ENCODE peak calls at places on chromosomes 4 and X, in five cellular contexts. G is stomach, A is brain microvascular endothelial cell, H is astrocyte, B is AG09309. Q is an unnamed sample.

GRCh38 chr4:16226816-16227461 is 668 bp upstream of the TAPT1 start:
- DNase-seq in G (peak; percentile 56), A (peak; percentile 7), H (peak; percentile 19), B (no peak), Q (peak; percentile 47)

GRCh38 chr4:76809594-76810305 is 88.2 kb downstream of the SOWAHB start:
- DNase-seq in G (no peak), A (no peak), H (peak; percentile 58), B (no peak), Q (peak; percentile 14)

GRCh38 chr4:6689506-6689960 is 4.1 kb upstream of the S100P start:
- DNase-seq in G (peak; percentile 75), A (no peak), H (no peak), B (no peak), Q (no peak)

GRCh38 chr4:188663369-188663768 is 524.1 kb downstream of the TRIML1 start:
- DNase-seq in G (no peak), A (no peak), H (no peak), B (no peak), Q (no peak)

GRCh38 chr4:7936963-7937362 is 2.7 kb downstream of the AFAP1 start:
- DNase-seq in G (no peak), A (no peak), H (no peak), B (no peak), Q (no peak)

GRCh38 chr4:12644261-12644660 is 839.9 kb downstream of the RAB28 start:
- DNase-seq in G (no peak), A (no peak), H (no peak), B (no peak), Q (no peak)

GRCh38 chrX:106707771-106708454 is 18.6 kb upstream of the RNF128 start:
- DNase-seq in G (no peak), A (peak; percentile 93), H (peak; percentile 96), B (peak; percentile 84), Q (peak; percentile 89)

GRCh38 chrX:68827256-68827655 is 1.6 kb upstream of the EFNB1 start:
- DNase-seq in G (no peak), A (no peak), H (no peak), B (no peak), Q (no peak)

GRCh38 chr4:39484582-39485272 is 25.9 kb downstream of the LIAS start:
- DNase-seq in G (no peak), A (no peak), H (no peak), B (no peak), Q (no peak)

GRCh38 chr4:150976478-150977118 is 38.5 kb downstream of the LRBA start:
- DNase-seq in G (no peak), A (no peak), H (no peak), B (no peak), Q (no peak)

GRCh38 chrX:69264134-69264533 is 98.9 kb upstream of the PJA1 start:
- DNase-seq in G (no peak), A (no peak), H (no peak), B (no peak), Q (no peak)

GRCh38 chrX:149871940-149872339 is 9.0 kb upstream of the MAGEA8 start:
- DNase-seq in G (peak; percentile 56), A (peak; percentile 23), H (peak; percentile 1), B (no peak), Q (peak; percentile 50)

GRCh38 chr4:142016031-142016430 is 379.6 kb downstream of the IL15 start:
- DNase-seq in G (no peak), A (no peak), H (no peak), B (no peak), Q (no peak)

GRCh38 chrX:45846328-45846727 is 645.7 kb upstream of the DIPK2B start:
- DNase-seq in G (no peak), A (no peak), H (no peak), B (no peak), Q (no peak)

GRCh38 chr4:38163216-38164006 is 203.2 kb downstream of the PTTG2 start:
- DNase-seq in G (peak; percentile 52), A (peak; percentile 1), H (peak; percentile 83), B (peak; percentile 56), Q (peak; percentile 75)

GRCh38 chr4:8372506-8373070 is 67.9 kb downstream of the ACOX3 start:
- DNase-seq in G (no peak), A (no peak), H (no peak), B (no peak), Q (no peak)

GRCh38 chr4:5141802-5142201 is 90.5 kb downstream of the STK32B start:
- DNase-seq in G (no peak), A (no peak), H (no peak), B (no peak), Q (no peak)

GRCh38 chr4:83542225-83542624 is 6.3 kb downstream of the GPAT3 start:
- DNase-seq in G (no peak), A (no peak), H (no peak), B (no peak), Q (no peak)

GRCh38 chr4:165289429-165289785 is 38.1 kb upstream of the MSMO1 start:
- DNase-seq in G (no peak), A (no peak), H (no peak), B (no peak), Q (no peak)

GRCh38 chr4:40308528-40309122 is 26.5 kb upstream of the CHRNA9 start:
- DNase-seq in G (no peak), A (no peak), H (no peak), B (no peak), Q (no peak)

GRCh38 chrX:68724531-68725020 is 77.1 kb downstream of the STARD8 start:
- DNase-seq in G (peak; percentile 11), A (no peak), H (no peak), B (no peak), Q (no peak)

GRCh38 chr4:83335691-83336090 is 1.0 kb upstream of the HPSE start:
- DNase-seq in G (no peak), A (no peak), H (no peak), B (no peak), Q (no peak)

GRCh38 chrX:22134681-22135080 is 102.6 kb downstream of the PHEX start:
- DNase-seq in G (no peak), A (peak; percentile 70), H (peak; percentile 72), B (peak; percentile 11), Q (peak; percentile 84)

GRCh38 chrX:135697614-135698013 is 15.8 kb upstream of the CT45A1 start:
- DNase-seq in G (no peak), A (no peak), H (no peak), B (no peak), Q (no peak)

GRCh38 chr4:146439999-146440398 is 81.7 kb downstream of the SLC10A7 start:
- DNase-seq in G (no peak), A (no peak), H (no peak), B (no peak), Q (peak; percentile 11)

GRCh38 chrX:29397506-29397905 is 810.3 kb downstream of the IL1RAPL1 start:
- DNase-seq in G (no peak), A (peak; percentile 41), H (peak; percentile 85), B (no peak), Q (no peak)

GRCh38 chrX:19127649-19128168 is 5.4 kb upstream of the ADGRG2 start:
- DNase-seq in G (no peak), A (peak; percentile 2), H (no peak), B (no peak), Q (peak; percentile 48)

GRCh38 chr4:169906104-169906503 is 120.1 kb downstream of the MFAP3L start:
- DNase-seq in G (no peak), A (no peak), H (no peak), B (no peak), Q (no peak)

GRCh38 chr4:110516106-110516922 is 40.4 kb downstream of the ENPEP start:
- DNase-seq in G (peak; percentile 86), A (peak; percentile 63), H (peak; percentile 20), B (no peak), Q (peak; percentile 85)

GRCh38 chr4:533318-534100 is 34.5 kb downstream of the PIGG start:
- DNase-seq in G (no peak), A (no peak), H (no peak), B (no peak), Q (no peak)

GRCh38 chr4:84730375-84730774 is 147.4 kb downstream of the CDS1 start:
- DNase-seq in G (no peak), A (no peak), H (no peak), B (no peak), Q (no peak)

GRCh38 chr4:39480902-39481695 is 22.2 kb downstream of the LIAS start:
- DNase-seq in G (no peak), A (no peak), H (no peak), B (no peak), Q (no peak)

GRCh38 chr4:173025131-173025530 is 143.5 kb upstream of the GALNT7 start:
- DNase-seq in G (peak; percentile 55), A (peak; percentile 87), H (peak; percentile 62), B (peak; percentile 42), Q (peak; percentile 80)

GRCh38 chr4:122728781-122729330 is 3.6 kb upstream of the BBS12 start:
- DNase-seq in G (no peak), A (peak; percentile 37), H (no peak), B (no peak), Q (no peak)

GRCh38 chr4:138765442-138765841 is 250.1 kb upstream of the NOCT start:
- DNase-seq in G (no peak), A (no peak), H (no peak), B (no peak), Q (no peak)

GRCh38 chr4:96312049-96312685 is 472.3 kb downstream of the PDHA2 start:
- DNase-seq in G (no peak), A (no peak), H (no peak), B (no peak), Q (peak; percentile 8)
- H3K4me3 ChIP-seq in G (peak overlapping the region; percentile 25), A (no peak overlapping the region), H (no peak overlapping the region), B (no peak overlapping the region), Q (peak overlapping the region; percentile 9)

GRCh38 chr4:161336016-161336415 is 827.8 kb downstream of the FSTL5 start:
- DNase-seq in G (no peak), A (no peak), H (peak; percentile 8), B (no peak), Q (peak; percentile 78)
- TF ChIP-seq CTCF in G (no peak), A (no peak), H (no peak), B (no peak), Q (peak; percentile 20)

GRCh38 chr4:118587116-118587869 is 97.9 kb upstream of the METTL14 start:
- DNase-seq in G (no peak), A (no peak), H (no peak), B (no peak), Q (no peak)

GRCh38 chr4:118585015-118585414 is 100.2 kb upstream of the METTL14 start:
- DNase-seq in G (no peak), A (no peak), H (no peak), B (no peak), Q (no peak)

GRCh38 chr4:118589471-118590055 is 95.6 kb upstream of the METTL14 start:
- DNase-seq in G (no peak), A (no peak), H (no peak), B (no peak), Q (no peak)

GRCh38 chr4:118587946-118588345 is 97.2 kb upstream of the METTL14 start:
- DNase-seq in G (no peak), A (no peak), H (no peak), B (no peak), Q (no peak)

DNA sequence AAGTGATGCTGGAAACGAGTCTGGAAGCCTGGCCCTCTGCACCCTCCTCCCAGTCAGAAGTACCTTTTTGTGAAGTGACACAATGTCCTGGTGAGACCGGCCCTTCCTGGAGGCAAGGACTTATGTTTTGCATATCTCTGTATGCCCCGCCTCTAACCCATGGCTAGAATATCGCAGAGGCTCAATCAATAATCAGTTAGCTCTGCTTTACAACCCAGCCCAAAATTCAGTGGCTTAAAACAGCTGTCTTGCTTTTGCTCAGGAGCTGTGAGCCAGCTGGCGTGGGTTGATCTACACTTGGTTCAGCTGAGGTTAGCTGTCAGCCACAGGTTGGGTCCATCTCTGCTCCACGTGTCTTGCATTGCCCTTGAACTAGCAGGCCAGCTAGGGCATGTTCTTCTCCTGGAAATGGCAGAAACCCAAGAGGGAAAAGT is 98.8 kb upstream of the METTL14 start:
- DNase-seq in G (no peak), A (no peak), H (no peak), B (no peak), Q (no peak)
- H3K4me3 ChIP-seq in G (no peak overlapping the region), A (no peak overlapping the region), H (no peak overlapping the region), B (no peak overlapping the region), Q (no peak overlapping the region)

GRCh38 chr4:26127851-26128337 is 192.9 kb upstream of the RBPJ start:
- DNase-seq in G (peak; percentile 76), A (no peak), H (no peak), B (no peak), Q (peak; percentile 89)
- TF ChIP-seq CTCF in G (no peak), A (peak; percentile 14), H (no peak), B (no peak), Q (peak; percentile 56)